ENCODE peak calls at places on chromosomes 16 and 17, in seven cellular contexts. One of them, this sample, is unnamed.

GRCh38 chr16:72856797-72857196 is 191.1 kb downstream of the ZFHX3 start:
- DNase-seq in mucosa of descending colon: no peak
- DNase-seq in endothelial cell: peak
- DNase-seq in stomach: no peak
- DNase-seq in lung: no peak
- DNase-seq in cardiac fibroblast: peak
- DNase-seq in neural crest cell: no peak
- DNase-seq in this sample: no peak

GRCh38 chr17:28599311-28600184 is 723 bp upstream of the SPAG5 start:
- DNase-seq in mucosa of descending colon: peak
- DNase-seq in endothelial cell: no peak
- DNase-seq in stomach: peak
- DNase-seq in lung: peak
- DNase-seq in cardiac fibroblast: peak
- DNase-seq in neural crest cell: no peak
- DNase-seq in this sample: no peak

GRCh38 chr17:57294629-57295501 is 38.5 kb downstream of the MSI2 start:
- DNase-seq in mucosa of descending colon: no peak
- DNase-seq in endothelial cell: no peak
- DNase-seq in stomach: no peak
- DNase-seq in lung: no peak
- DNase-seq in cardiac fibroblast: no peak
- DNase-seq in neural crest cell: no peak
- DNase-seq in this sample: no peak

GRCh38 chr16:10206865-10207264 is 24.6 kb upstream of the GRIN2A start:
- DNase-seq in mucosa of descending colon: no peak
- DNase-seq in endothelial cell: no peak
- DNase-seq in stomach: no peak
- DNase-seq in lung: no peak
- DNase-seq in cardiac fibroblast: no peak
- DNase-seq in neural crest cell: no peak
- DNase-seq in this sample: no peak

GRCh38 chr17:38434178-38434665 is 6.0 kb downstream of the ARHGAP23 start:
- DNase-seq in mucosa of descending colon: no peak
- DNase-seq in endothelial cell: no peak
- DNase-seq in stomach: no peak
- DNase-seq in lung: no peak
- DNase-seq in cardiac fibroblast: no peak
- DNase-seq in neural crest cell: peak
- DNase-seq in this sample: no peak

GRCh38 chr17:40065041-40065770 is 2.4 kb downstream of the THRA start:
- DNase-seq in mucosa of descending colon: no peak
- DNase-seq in endothelial cell: no peak
- DNase-seq in stomach: no peak
- DNase-seq in lung: no peak
- DNase-seq in cardiac fibroblast: peak
- DNase-seq in neural crest cell: peak
- DNase-seq in this sample: no peak

GRCh38 chr17:50299776-50300175 is 25.5 kb downstream of the TMEM92 start:
- DNase-seq in mucosa of descending colon: no peak
- DNase-seq in endothelial cell: no peak
- DNase-seq in stomach: no peak
- DNase-seq in lung: no peak
- DNase-seq in cardiac fibroblast: no peak
- DNase-seq in neural crest cell: no peak
- DNase-seq in this sample: no peak

GRCh38 chr17:65584604-65585521 is 23.4 kb upstream of the AXIN2 start:
- DNase-seq in mucosa of descending colon: no peak
- DNase-seq in endothelial cell: no peak
- DNase-seq in stomach: no peak
- DNase-seq in lung: no peak
- DNase-seq in cardiac fibroblast: peak
- DNase-seq in neural crest cell: no peak
- DNase-seq in this sample: no peak

GRCh38 chr17:41547378-41547841 is 19.3 kb upstream of the KRT19 start:
- DNase-seq in mucosa of descending colon: no peak
- DNase-seq in endothelial cell: no peak
- DNase-seq in stomach: no peak
- DNase-seq in lung: no peak
- DNase-seq in cardiac fibroblast: no peak
- DNase-seq in neural crest cell: no peak
- DNase-seq in this sample: no peak

GRCh38 chr16:61323456-61323855 is 712.8 kb downstream of the CDH8 start:
- DNase-seq in mucosa of descending colon: no peak
- DNase-seq in endothelial cell: no peak
- DNase-seq in stomach: no peak
- DNase-seq in lung: no peak
- DNase-seq in cardiac fibroblast: peak
- DNase-seq in neural crest cell: no peak
- DNase-seq in this sample: no peak

GRCh38 chr17:20935740-20936139 is 107.1 kb downstream of the USP22 start:
- DNase-seq in mucosa of descending colon: no peak
- DNase-seq in endothelial cell: no peak
- DNase-seq in stomach: no peak
- DNase-seq in lung: no peak
- DNase-seq in cardiac fibroblast: peak
- DNase-seq in neural crest cell: no peak
- DNase-seq in this sample: no peak

GRCh38 chr16:67460168-67460567 is 20.8 kb downstream of the ATP6V0D1 start:
- DNase-seq in mucosa of descending colon: peak
- DNase-seq in endothelial cell: no peak
- DNase-seq in stomach: no peak
- DNase-seq in lung: no peak
- DNase-seq in cardiac fibroblast: no peak
- DNase-seq in neural crest cell: no peak
- DNase-seq in this sample: no peak

GRCh38 chr16:88810868-88811599 is 694 bp downstream of the APRT start:
- DNase-seq in mucosa of descending colon: peak
- DNase-seq in endothelial cell: peak
- DNase-seq in stomach: peak
- DNase-seq in lung: peak
- DNase-seq in cardiac fibroblast: peak
- DNase-seq in neural crest cell: peak
- DNase-seq in this sample: peak

GRCh38 chr17:20236586-20237227 is 227.5 kb downstream of the SPECC1 start:
- DNase-seq in mucosa of descending colon: no peak
- DNase-seq in endothelial cell: no peak
- DNase-seq in stomach: no peak
- DNase-seq in lung: no peak
- DNase-seq in cardiac fibroblast: no peak
- DNase-seq in neural crest cell: no peak
- DNase-seq in this sample: no peak

GRCh38 chr16:22705799-22706198 is 108.2 kb upstream of the HS3ST2 start:
- DNase-seq in mucosa of descending colon: no peak
- DNase-seq in endothelial cell: no peak
- DNase-seq in stomach: no peak
- DNase-seq in lung: no peak
- DNase-seq in cardiac fibroblast: no peak
- DNase-seq in neural crest cell: no peak
- DNase-seq in this sample: no peak

GRCh38 chr17:2602597-2603017 is 9.2 kb downstream of the PAFAH1B1 start:
- DNase-seq in mucosa of descending colon: no peak
- DNase-seq in endothelial cell: no peak
- DNase-seq in stomach: no peak
- DNase-seq in lung: no peak
- DNase-seq in cardiac fibroblast: peak
- DNase-seq in neural crest cell: no peak
- DNase-seq in this sample: no peak

GRCh38 chr17:21455761-21456160 is 79.6 kb downstream of the KCNJ12 start:
- DNase-seq in mucosa of descending colon: no peak
- DNase-seq in endothelial cell: no peak
- DNase-seq in stomach: no peak
- DNase-seq in lung: no peak
- DNase-seq in cardiac fibroblast: no peak
- DNase-seq in neural crest cell: no peak
- DNase-seq in this sample: no peak

GRCh38 chr17:19380551-19381284 is 2.4 kb downstream of the MAPK7 start:
- DNase-seq in mucosa of descending colon: no peak
- DNase-seq in endothelial cell: no peak
- DNase-seq in stomach: no peak
- DNase-seq in lung: no peak
- DNase-seq in cardiac fibroblast: no peak
- DNase-seq in neural crest cell: no peak
- DNase-seq in this sample: no peak

GRCh38 chr17:6548578-6549330 is 7.6 kb downstream of the PITPNM3 start:
- DNase-seq in mucosa of descending colon: no peak
- DNase-seq in endothelial cell: no peak
- DNase-seq in stomach: peak
- DNase-seq in lung: no peak
- DNase-seq in cardiac fibroblast: no peak
- DNase-seq in neural crest cell: no peak
- DNase-seq in this sample: no peak

GRCh38 chr16:88434746-88435145 is 18.3 kb upstream of the ZFPM1 start:
- DNase-seq in mucosa of descending colon: no peak
- DNase-seq in endothelial cell: no peak
- DNase-seq in stomach: no peak
- DNase-seq in lung: no peak
- DNase-seq in cardiac fibroblast: no peak
- DNase-seq in neural crest cell: no peak
- DNase-seq in this sample: no peak

GRCh38 chr16:65662236-65662635 is 540.4 kb upstream of the CDH11 start:
- DNase-seq in mucosa of descending colon: no peak
- DNase-seq in endothelial cell: no peak
- DNase-seq in stomach: no peak
- DNase-seq in lung: no peak
- DNase-seq in cardiac fibroblast: no peak
- DNase-seq in neural crest cell: no peak
- DNase-seq in this sample: no peak

GRCh38 chr16:65663774-65664173 is 541.9 kb upstream of the CDH11 start:
- DNase-seq in mucosa of descending colon: no peak
- DNase-seq in endothelial cell: no peak
- DNase-seq in stomach: no peak
- DNase-seq in lung: no peak
- DNase-seq in cardiac fibroblast: no peak
- DNase-seq in neural crest cell: no peak
- DNase-seq in this sample: no peak

GRCh38 chr16:65666132-65666869 is 544.4 kb upstream of the CDH11 start:
- DNase-seq in mucosa of descending colon: no peak
- DNase-seq in endothelial cell: no peak
- DNase-seq in stomach: no peak
- DNase-seq in lung: no peak
- DNase-seq in cardiac fibroblast: no peak
- DNase-seq in neural crest cell: no peak
- DNase-seq in this sample: no peak

GRCh38 chr16:65661451-65661850 is 539.6 kb upstream of the CDH11 start:
- DNase-seq in mucosa of descending colon: no peak
- DNase-seq in endothelial cell: no peak
- DNase-seq in stomach: no peak
- DNase-seq in lung: no peak
- DNase-seq in cardiac fibroblast: no peak
- DNase-seq in neural crest cell: no peak
- DNase-seq in this sample: no peak

DNA sequence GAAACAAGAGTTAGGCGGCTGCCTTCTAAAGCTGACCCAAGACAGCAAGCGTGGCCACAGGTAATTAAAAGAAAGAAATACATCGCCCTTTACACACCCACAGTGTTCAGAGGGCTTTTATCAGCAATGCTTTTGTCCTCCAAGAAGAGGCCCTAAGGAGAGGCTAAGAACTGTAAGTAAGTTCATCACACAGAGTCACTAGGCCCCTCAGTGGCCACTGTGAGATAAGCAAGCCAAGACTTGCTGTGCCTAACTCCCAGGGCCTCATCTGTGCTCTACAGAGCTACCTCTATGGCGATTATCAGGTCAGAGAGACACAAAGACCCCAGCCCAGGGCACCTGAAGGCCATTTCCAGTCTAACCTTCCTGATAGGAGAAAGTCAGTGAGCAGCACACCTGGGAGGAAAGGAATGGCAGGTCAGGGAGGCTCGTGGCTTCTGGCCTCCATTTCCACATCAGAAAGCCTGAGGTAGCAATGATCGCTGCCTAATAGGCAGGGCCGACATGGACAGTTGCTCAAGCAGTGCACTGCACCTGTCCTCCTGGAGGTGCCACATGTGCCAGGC is 545.2 kb upstream of the CDH11 start:
- DNase-seq in mucosa of descending colon: no peak
- DNase-seq in endothelial cell: peak
- DNase-seq in stomach: no peak
- DNase-seq in lung: no peak
- DNase-seq in cardiac fibroblast: peak
- DNase-seq in neural crest cell: no peak
- DNase-seq in this sample: no peak
- TF ChIP-seq CTCF in mucosa of descending colon: no peak
- TF ChIP-seq CTCF in endothelial cell: no peak
- TF ChIP-seq CTCF in stomach: no peak
- TF ChIP-seq CTCF in lung: no peak
- TF ChIP-seq CTCF in cardiac fibroblast: peak
- TF ChIP-seq CTCF in neural crest cell: peak
- TF ChIP-seq CTCF in this sample: peak

GRCh38 chr17:60599620-60600489 is at the start of gene PPM1D:
- DNase-seq in mucosa of descending colon: peak
- DNase-seq in endothelial cell: peak
- DNase-seq in stomach: peak
- DNase-seq in lung: peak
- DNase-seq in cardiac fibroblast: peak
- DNase-seq in neural crest cell: peak
- DNase-seq in this sample: peak
- TF ChIP-seq CTCF in mucosa of descending colon: no peak
- TF ChIP-seq CTCF in endothelial cell: no peak
- TF ChIP-seq CTCF in stomach: no peak
- TF ChIP-seq CTCF in lung: no peak
- TF ChIP-seq CTCF in cardiac fibroblast: no peak
- TF ChIP-seq CTCF in neural crest cell: peak
- TF ChIP-seq CTCF in this sample: no peak

DNA sequence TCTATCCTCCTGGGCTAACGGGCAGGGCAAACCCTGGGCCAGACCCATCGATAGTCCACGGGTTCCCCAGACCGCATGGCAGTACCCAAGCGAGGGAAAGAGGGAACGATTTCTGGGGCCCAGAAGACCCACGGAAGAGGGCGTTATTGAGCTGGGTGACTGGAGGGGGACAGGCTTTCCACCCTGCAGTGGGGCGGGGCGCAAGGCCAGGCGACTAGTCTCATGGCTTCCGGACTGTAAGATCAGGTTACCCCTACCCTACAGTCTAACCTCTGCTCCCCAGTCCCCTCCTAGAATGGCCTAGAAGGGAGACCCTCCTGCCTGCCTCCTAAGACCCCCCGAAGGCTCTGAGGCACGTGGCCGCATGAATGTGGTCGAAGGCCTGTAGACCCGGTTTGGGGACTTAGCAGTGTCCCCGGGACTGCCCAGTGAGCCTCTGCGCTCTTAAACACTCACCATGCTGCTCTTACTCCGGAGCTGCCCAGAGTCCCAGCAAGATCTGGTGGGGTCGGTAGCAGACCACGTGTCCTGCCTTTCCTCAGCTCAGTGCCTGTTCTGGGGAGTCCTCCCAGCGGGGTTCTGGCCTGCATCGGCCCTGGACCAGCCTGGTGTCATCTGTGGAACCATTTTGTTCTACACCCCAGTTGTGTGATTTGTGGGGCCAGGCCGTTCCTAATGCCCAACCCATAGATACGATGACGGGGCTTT is 13.1 kb upstream of the AURKB start:
- DNase-seq in mucosa of descending colon: peak
- DNase-seq in endothelial cell: peak
- DNase-seq in stomach: peak
- DNase-seq in lung: peak
- DNase-seq in cardiac fibroblast: peak
- DNase-seq in neural crest cell: peak
- DNase-seq in this sample: no peak
- TF ChIP-seq CTCF in mucosa of descending colon: no peak
- TF ChIP-seq CTCF in endothelial cell: no peak
- TF ChIP-seq CTCF in stomach: no peak
- TF ChIP-seq CTCF in lung: no peak
- TF ChIP-seq CTCF in cardiac fibroblast: peak
- TF ChIP-seq CTCF in neural crest cell: no peak
- TF ChIP-seq CTCF in this sample: peak

GRCh38 chr16:2764718-2765117 is 12.3 kb downstream of the SRRM2 start:
- DNase-seq in mucosa of descending colon: no peak
- DNase-seq in endothelial cell: no peak
- DNase-seq in stomach: no peak
- DNase-seq in lung: no peak
- DNase-seq in cardiac fibroblast: no peak
- DNase-seq in neural crest cell: no peak
- DNase-seq in this sample: no peak
- TF ChIP-seq CTCF in mucosa of descending colon: no peak
- TF ChIP-seq CTCF in endothelial cell: no peak
- TF ChIP-seq CTCF in stomach: no peak
- TF ChIP-seq CTCF in lung: no peak
- TF ChIP-seq CTCF in cardiac fibroblast: no peak
- TF ChIP-seq CTCF in neural crest cell: no peak
- TF ChIP-seq CTCF in this sample: no peak